ENCODE peak calls at places on chromosome 6, in five cellular contexts. One of them, this sample, is unnamed.

GRCh38 chr6:14425805-14426204 is 308.2 kb downstream of the CD83 start:
- DNase-seq in omental fat pad: no peak
- DNase-seq in naive thymus-derived CD4-positive, alpha-beta T cell: no peak
- DNase-seq in stimulated activated CD4-positive, alpha-beta T cell treated with anti-CD3 and anti-CD28 coated beads, Interleukin-15, amount 100 ng/mL, for 1 hour: no peak
- DNase-seq in NCI-H748 treated with DMSO at 0.1 percent for 48 hours: no peak
- DNase-seq in this sample: no peak

GRCh38 chr6:72286911-72287311 is 335.0 kb upstream of the KCNQ5 start:
- DNase-seq in omental fat pad: no peak
- DNase-seq in naive thymus-derived CD4-positive, alpha-beta T cell: no peak
- DNase-seq in stimulated activated CD4-positive, alpha-beta T cell treated with anti-CD3 and anti-CD28 coated beads, Interleukin-15, amount 100 ng/mL, for 1 hour: no peak
- DNase-seq in NCI-H748 treated with DMSO at 0.1 percent for 48 hours: no peak
- DNase-seq in this sample: no peak

GRCh38 chr6:127775371-127775770 is 125.5 kb downstream of the THEMIS start:
- DNase-seq in omental fat pad: no peak
- DNase-seq in naive thymus-derived CD4-positive, alpha-beta T cell: no peak
- DNase-seq in stimulated activated CD4-positive, alpha-beta T cell treated with anti-CD3 and anti-CD28 coated beads, Interleukin-15, amount 100 ng/mL, for 1 hour: no peak
- DNase-seq in NCI-H748 treated with DMSO at 0.1 percent for 48 hours: no peak
- DNase-seq in this sample: no peak

GRCh38 chr6:422423-423061 is 31.0 kb downstream of the IRF4 start:
- DNase-seq in omental fat pad: no peak
- DNase-seq in naive thymus-derived CD4-positive, alpha-beta T cell: no peak
- DNase-seq in stimulated activated CD4-positive, alpha-beta T cell treated with anti-CD3 and anti-CD28 coated beads, Interleukin-15, amount 100 ng/mL, for 1 hour: no peak
- DNase-seq in NCI-H748 treated with DMSO at 0.1 percent for 48 hours: no peak
- DNase-seq in this sample: peak

GRCh38 chr6:28399370-28400121 is at the start of gene ZSCAN12:
- DNase-seq in omental fat pad: peak
- DNase-seq in naive thymus-derived CD4-positive, alpha-beta T cell: peak
- DNase-seq in stimulated activated CD4-positive, alpha-beta T cell treated with anti-CD3 and anti-CD28 coated beads, Interleukin-15, amount 100 ng/mL, for 1 hour: peak
- DNase-seq in NCI-H748 treated with DMSO at 0.1 percent for 48 hours: peak
- DNase-seq in this sample: no peak

GRCh38 chr6:20711518-20711917 is 177.3 kb downstream of the CDKAL1 start:
- DNase-seq in omental fat pad: no peak
- DNase-seq in naive thymus-derived CD4-positive, alpha-beta T cell: no peak
- DNase-seq in stimulated activated CD4-positive, alpha-beta T cell treated with anti-CD3 and anti-CD28 coated beads, Interleukin-15, amount 100 ng/mL, for 1 hour: no peak
- DNase-seq in NCI-H748 treated with DMSO at 0.1 percent for 48 hours: no peak
- DNase-seq in this sample: no peak

GRCh38 chr6:44169154-44169553 is 10.5 kb downstream of the CAPN11 start:
- DNase-seq in omental fat pad: no peak
- DNase-seq in naive thymus-derived CD4-positive, alpha-beta T cell: no peak
- DNase-seq in stimulated activated CD4-positive, alpha-beta T cell treated with anti-CD3 and anti-CD28 coated beads, Interleukin-15, amount 100 ng/mL, for 1 hour: no peak
- DNase-seq in NCI-H748 treated with DMSO at 0.1 percent for 48 hours: no peak
- DNase-seq in this sample: no peak

GRCh38 chr6:168130168-168130651 is 51.2 kb upstream of the FRMD1 start:
- DNase-seq in omental fat pad: no peak
- DNase-seq in naive thymus-derived CD4-positive, alpha-beta T cell: no peak
- DNase-seq in stimulated activated CD4-positive, alpha-beta T cell treated with anti-CD3 and anti-CD28 coated beads, Interleukin-15, amount 100 ng/mL, for 1 hour: no peak
- DNase-seq in NCI-H748 treated with DMSO at 0.1 percent for 48 hours: no peak
- DNase-seq in this sample: no peak

GRCh38 chr6:42507901-42508300 is 55.9 kb upstream of the UBR2 start:
- DNase-seq in omental fat pad: no peak
- DNase-seq in naive thymus-derived CD4-positive, alpha-beta T cell: no peak
- DNase-seq in stimulated activated CD4-positive, alpha-beta T cell treated with anti-CD3 and anti-CD28 coated beads, Interleukin-15, amount 100 ng/mL, for 1 hour: no peak
- DNase-seq in NCI-H748 treated with DMSO at 0.1 percent for 48 hours: no peak
- DNase-seq in this sample: no peak

GRCh38 chr6:169824021-169824420 is 72.6 kb downstream of the ERMARD start:
- DNase-seq in omental fat pad: no peak
- DNase-seq in naive thymus-derived CD4-positive, alpha-beta T cell: no peak
- DNase-seq in stimulated activated CD4-positive, alpha-beta T cell treated with anti-CD3 and anti-CD28 coated beads, Interleukin-15, amount 100 ng/mL, for 1 hour: no peak
- DNase-seq in NCI-H748 treated with DMSO at 0.1 percent for 48 hours: no peak
- DNase-seq in this sample: no peak

GRCh38 chr6:159943101-159943632 is 25.7 kb upstream of the IGF2R start:
- DNase-seq in omental fat pad: no peak
- DNase-seq in naive thymus-derived CD4-positive, alpha-beta T cell: no peak
- DNase-seq in stimulated activated CD4-positive, alpha-beta T cell treated with anti-CD3 and anti-CD28 coated beads, Interleukin-15, amount 100 ng/mL, for 1 hour: no peak
- DNase-seq in NCI-H748 treated with DMSO at 0.1 percent for 48 hours: no peak
- DNase-seq in this sample: no peak

GRCh38 chr6:93337772-93338394 is 81.5 kb downstream of the EPHA7 start:
- DNase-seq in omental fat pad: no peak
- DNase-seq in naive thymus-derived CD4-positive, alpha-beta T cell: no peak
- DNase-seq in stimulated activated CD4-positive, alpha-beta T cell treated with anti-CD3 and anti-CD28 coated beads, Interleukin-15, amount 100 ng/mL, for 1 hour: no peak
- DNase-seq in NCI-H748 treated with DMSO at 0.1 percent for 48 hours: no peak
- DNase-seq in this sample: no peak

GRCh38 chr6:2794171-2794730 is 29.1 kb downstream of the WRNIP1 start:
- DNase-seq in omental fat pad: no peak
- DNase-seq in naive thymus-derived CD4-positive, alpha-beta T cell: no peak
- DNase-seq in stimulated activated CD4-positive, alpha-beta T cell treated with anti-CD3 and anti-CD28 coated beads, Interleukin-15, amount 100 ng/mL, for 1 hour: no peak
- DNase-seq in NCI-H748 treated with DMSO at 0.1 percent for 48 hours: no peak
- DNase-seq in this sample: no peak

GRCh38 chr6:126633362-126633761 is 293.4 kb downstream of the CENPW start:
- DNase-seq in omental fat pad: no peak
- DNase-seq in naive thymus-derived CD4-positive, alpha-beta T cell: no peak
- DNase-seq in stimulated activated CD4-positive, alpha-beta T cell treated with anti-CD3 and anti-CD28 coated beads, Interleukin-15, amount 100 ng/mL, for 1 hour: no peak
- DNase-seq in NCI-H748 treated with DMSO at 0.1 percent for 48 hours: no peak
- DNase-seq in this sample: no peak

GRCh38 chr6:20577280-20577679 is 43.0 kb downstream of the CDKAL1 start:
- DNase-seq in omental fat pad: no peak
- DNase-seq in naive thymus-derived CD4-positive, alpha-beta T cell: no peak
- DNase-seq in stimulated activated CD4-positive, alpha-beta T cell treated with anti-CD3 and anti-CD28 coated beads, Interleukin-15, amount 100 ng/mL, for 1 hour: no peak
- DNase-seq in NCI-H748 treated with DMSO at 0.1 percent for 48 hours: peak
- DNase-seq in this sample: no peak

GRCh38 chr6:11202513-11203305 is 29.8 kb downstream of the NEDD9 start:
- DNase-seq in omental fat pad: no peak
- DNase-seq in naive thymus-derived CD4-positive, alpha-beta T cell: no peak
- DNase-seq in stimulated activated CD4-positive, alpha-beta T cell treated with anti-CD3 and anti-CD28 coated beads, Interleukin-15, amount 100 ng/mL, for 1 hour: no peak
- DNase-seq in NCI-H748 treated with DMSO at 0.1 percent for 48 hours: peak
- DNase-seq in this sample: no peak

GRCh38 chr6:11194399-11195274 is 37.8 kb downstream of the NEDD9 start:
- DNase-seq in omental fat pad: no peak
- DNase-seq in naive thymus-derived CD4-positive, alpha-beta T cell: no peak
- DNase-seq in stimulated activated CD4-positive, alpha-beta T cell treated with anti-CD3 and anti-CD28 coated beads, Interleukin-15, amount 100 ng/mL, for 1 hour: no peak
- DNase-seq in NCI-H748 treated with DMSO at 0.1 percent for 48 hours: no peak
- DNase-seq in this sample: no peak

GRCh38 chr6:3753228-3753795 is 1.8 kb upstream of the PXDC1 start:
- DNase-seq in omental fat pad: no peak
- DNase-seq in naive thymus-derived CD4-positive, alpha-beta T cell: no peak
- DNase-seq in stimulated activated CD4-positive, alpha-beta T cell treated with anti-CD3 and anti-CD28 coated beads, Interleukin-15, amount 100 ng/mL, for 1 hour: no peak
- DNase-seq in NCI-H748 treated with DMSO at 0.1 percent for 48 hours: no peak
- DNase-seq in this sample: no peak

GRCh38 chr6:3977875-3978711 is 100.8 kb downstream of the FAM217A start:
- DNase-seq in omental fat pad: no peak
- DNase-seq in naive thymus-derived CD4-positive, alpha-beta T cell: peak
- DNase-seq in stimulated activated CD4-positive, alpha-beta T cell treated with anti-CD3 and anti-CD28 coated beads, Interleukin-15, amount 100 ng/mL, for 1 hour: peak
- DNase-seq in NCI-H748 treated with DMSO at 0.1 percent for 48 hours: no peak
- DNase-seq in this sample: peak

GRCh38 chr6:170032197-170032596 is 258.7 kb downstream of the DLL1 start:
- DNase-seq in omental fat pad: no peak
- DNase-seq in naive thymus-derived CD4-positive, alpha-beta T cell: no peak
- DNase-seq in stimulated activated CD4-positive, alpha-beta T cell treated with anti-CD3 and anti-CD28 coated beads, Interleukin-15, amount 100 ng/mL, for 1 hour: no peak
- DNase-seq in NCI-H748 treated with DMSO at 0.1 percent for 48 hours: no peak
- DNase-seq in this sample: no peak

GRCh38 chr6:63859520-63859919 is 223.9 kb downstream of the PHF3 start:
- DNase-seq in omental fat pad: no peak
- DNase-seq in naive thymus-derived CD4-positive, alpha-beta T cell: no peak
- DNase-seq in stimulated activated CD4-positive, alpha-beta T cell treated with anti-CD3 and anti-CD28 coated beads, Interleukin-15, amount 100 ng/mL, for 1 hour: no peak
- DNase-seq in NCI-H748 treated with DMSO at 0.1 percent for 48 hours: no peak
- DNase-seq in this sample: no peak

GRCh38 chr6:161961796-161962195 is 687.9 kb upstream of the AGPAT4 start:
- DNase-seq in omental fat pad: no peak
- DNase-seq in naive thymus-derived CD4-positive, alpha-beta T cell: no peak
- DNase-seq in stimulated activated CD4-positive, alpha-beta T cell treated with anti-CD3 and anti-CD28 coated beads, Interleukin-15, amount 100 ng/mL, for 1 hour: no peak
- DNase-seq in NCI-H748 treated with DMSO at 0.1 percent for 48 hours: no peak
- DNase-seq in this sample: no peak

GRCh38 chr6:30998785-30999184 is 11.5 kb upstream of the MUC22 start:
- DNase-seq in omental fat pad: no peak
- DNase-seq in naive thymus-derived CD4-positive, alpha-beta T cell: no peak
- DNase-seq in stimulated activated CD4-positive, alpha-beta T cell treated with anti-CD3 and anti-CD28 coated beads, Interleukin-15, amount 100 ng/mL, for 1 hour: no peak
- DNase-seq in NCI-H748 treated with DMSO at 0.1 percent for 48 hours: no peak
- DNase-seq in this sample: no peak

GRCh38 chr6:125984311-125984710 is 2.0 kb upstream of the TRMT11 start:
- DNase-seq in omental fat pad: no peak
- DNase-seq in naive thymus-derived CD4-positive, alpha-beta T cell: no peak
- DNase-seq in stimulated activated CD4-positive, alpha-beta T cell treated with anti-CD3 and anti-CD28 coated beads, Interleukin-15, amount 100 ng/mL, for 1 hour: no peak
- DNase-seq in NCI-H748 treated with DMSO at 0.1 percent for 48 hours: no peak
- DNase-seq in this sample: no peak